ENCODE peak calls at places on chromosomes 12 and 14, in ten cellular contexts. G, J, S, K, C, T, Y, F, V and O are unnamed samples.

GRCh38 chr14:67267929-67268328 is 26.7 kb downstream of the PALS1 start:
- DNase-seq in S (no peak), C (no peak), G (no peak), J (no peak), T (no peak), K (no peak), V (no peak), F (no peak), Y (no peak), O (no peak)

GRCh38 chr14:67908061-67908767 is 88.6 kb downstream of the RAD51B start:
- DNase-seq in S (peak), J (no peak), T (no peak), Y (no peak), K (no peak), C (no peak), F (no peak), G (no peak), V (no peak), O (no peak)

GRCh38 chr12:105733579-105733978 is 403.1 kb downstream of the C12orf75 start:
- DNase-seq in J (no peak), T (no peak), G (no peak), V (no peak), K (no peak), C (no peak), S (no peak), F (no peak), Y (no peak), O (no peak)

GRCh38 chr14:105415481-105416428 is 3.9 kb upstream of the MTA1 start:
- DNase-seq in T (no peak), F (no peak), Y (no peak), K (no peak), S (no peak), J (no peak), C (no peak), G (no peak), V (no peak), O (no peak)

GRCh38 chr14:102027951-102028350 is 58.9 kb downstream of the HSP90AA1 start:
- DNase-seq in K (no peak), G (no peak), F (no peak), V (no peak), J (no peak), Y (no peak), S (no peak), T (no peak), C (no peak), O (no peak)

GRCh38 chr12:64383675-64384074 is 6.9 kb downstream of the C12orf56 start:
- DNase-seq in J (no peak), V (no peak), K (no peak), F (no peak), G (no peak), T (no peak), S (no peak), C (no peak), Y (no peak), O (no peak)

GRCh38 chr12:6647083-6647604 is at the start of gene ACRBP:
- DNase-seq in C (peak), T (peak), Y (no peak), G (no peak), F (no peak), K (no peak), J (peak), S (no peak), V (peak), O (peak)

GRCh38 chr12:31629756-31630732 is 29.4 kb upstream of the ETFBKMT start:
- DNase-seq in V (peak), J (peak), K (no peak), C (no peak), T (peak), G (no peak), F (no peak), Y (peak), S (no peak), O (no peak)

GRCh38 chr12:4648099-4648498 is 752 bp downstream of the AKAP3 start:
- DNase-seq in Y (no peak), V (peak), J (no peak), T (no peak), K (no peak), F (no peak), C (no peak), G (no peak), S (no peak), O (no peak)

GRCh38 chr14:20455355-20456300 is 602 bp downstream of the APEX1 start:
- DNase-seq in J (peak), F (no peak), T (no peak), K (no peak), C (peak), Y (peak), G (no peak), S (peak), V (peak), O (no peak)

GRCh38 chr14:97379091-97379531 is 581.9 kb downstream of the VRK1 start:
- DNase-seq in K (no peak), C (no peak), V (no peak), T (no peak), S (no peak), Y (no peak), F (no peak), J (no peak), G (no peak), O (no peak)

GRCh38 chr12:40336573-40337199 is 111.9 kb downstream of the LRRK2 start:
- DNase-seq in Y (no peak), F (no peak), C (no peak), K (no peak), J (no peak), G (no peak), S (no peak), V (peak), T (peak), O (no peak)

GRCh38 chr12:42070056-42070455 is 74.6 kb downstream of the GXYLT1 start:
- DNase-seq in V (no peak), K (no peak), C (no peak), T (no peak), S (no peak), G (no peak), Y (no peak), F (no peak), J (no peak), O (no peak)

GRCh38 chr12:74770552-74770951 is 232.9 kb downstream of the ATXN7L3B start:
- DNase-seq in C (no peak), J (no peak), Y (no peak), G (no peak), K (no peak), T (no peak), F (no peak), S (no peak), V (no peak), O (no peak)